ENCODE peak calls at places on chromosome 4, in five cellular contexts. One of them, this sample, is unnamed.

GRCh38 chr4:182091128-182091527 is 152.1 kb upstream of the TENM3 start:
- DNase-seq in GM12864: no peak
- DNase-seq in MM.1S: no peak
- DNase-seq in WERI-Rb-1: no peak
- DNase-seq in upper lobe of right lung: no peak
- DNase-seq in this sample: no peak

GRCh38 chr4:87746001-87746400 is 53.4 kb upstream of the IBSP start:
- DNase-seq in GM12864: no peak
- DNase-seq in MM.1S: no peak
- DNase-seq in WERI-Rb-1: no peak
- DNase-seq in upper lobe of right lung: no peak
- DNase-seq in this sample: no peak

GRCh38 chr4:184417802-184418511 is 56.4 kb downstream of the IRF2 start:
- DNase-seq in GM12864: no peak
- DNase-seq in MM.1S: peak
- DNase-seq in WERI-Rb-1: no peak
- DNase-seq in upper lobe of right lung: no peak
- DNase-seq in this sample: peak

GRCh38 chr4:41297832-41298231 is 41.1 kb downstream of the UCHL1 start:
- DNase-seq in GM12864: no peak
- DNase-seq in MM.1S: no peak
- DNase-seq in WERI-Rb-1: no peak
- DNase-seq in upper lobe of right lung: no peak
- DNase-seq in this sample: no peak

GRCh38 chr4:47882228-47882627 is 32.2 kb downstream of the NFXL1 start:
- DNase-seq in GM12864: no peak
- DNase-seq in MM.1S: no peak
- DNase-seq in WERI-Rb-1: no peak
- DNase-seq in upper lobe of right lung: no peak
- DNase-seq in this sample: no peak

GRCh38 chr4:118076958-118077766 is 42.9 kb downstream of the NDST3 start:
- DNase-seq in GM12864: peak
- DNase-seq in MM.1S: peak
- DNase-seq in WERI-Rb-1: peak
- DNase-seq in upper lobe of right lung: no peak
- DNase-seq in this sample: peak

GRCh38 chr4:65623509-65623908 is 46.8 kb downstream of the EPHA5 start:
- DNase-seq in GM12864: no peak
- DNase-seq in MM.1S: no peak
- DNase-seq in WERI-Rb-1: no peak
- DNase-seq in upper lobe of right lung: no peak
- DNase-seq in this sample: no peak

GRCh38 chr4:168388890-168389289 is 70.3 kb upstream of the DDX60 start:
- DNase-seq in GM12864: no peak
- DNase-seq in MM.1S: no peak
- DNase-seq in WERI-Rb-1: no peak
- DNase-seq in upper lobe of right lung: no peak
- DNase-seq in this sample: no peak

GRCh38 chr4:139746430-139746829 is 80.8 kb downstream of the MGST2 start:
- DNase-seq in GM12864: no peak
- DNase-seq in MM.1S: no peak
- DNase-seq in WERI-Rb-1: peak
- DNase-seq in upper lobe of right lung: no peak
- DNase-seq in this sample: no peak

GRCh38 chr4:155234206-155234605 is 25.8 kb downstream of the NPY2R start:
- DNase-seq in GM12864: no peak
- DNase-seq in MM.1S: no peak
- DNase-seq in WERI-Rb-1: no peak
- DNase-seq in upper lobe of right lung: no peak
- DNase-seq in this sample: no peak

GRCh38 chr4:119104644-119105273 is 30.9 kb upstream of the MYOZ2 start:
- DNase-seq in GM12864: no peak
- DNase-seq in MM.1S: no peak
- DNase-seq in WERI-Rb-1: no peak
- DNase-seq in upper lobe of right lung: no peak
- DNase-seq in this sample: no peak

GRCh38 chr4:80138556-80139538 is 58.5 kb upstream of the PRDM8 start:
- DNase-seq in GM12864: peak
- DNase-seq in MM.1S: peak
- DNase-seq in WERI-Rb-1: no peak
- DNase-seq in upper lobe of right lung: no peak
- DNase-seq in this sample: peak

GRCh38 chr4:93384897-93385296 is 443.7 kb upstream of the ATOH1 start:
- DNase-seq in GM12864: no peak
- DNase-seq in MM.1S: no peak
- DNase-seq in WERI-Rb-1: no peak
- DNase-seq in upper lobe of right lung: no peak
- DNase-seq in this sample: no peak

GRCh38 chr4:12324965-12325364 is 896.3 kb upstream of the HS3ST1 start:
- DNase-seq in GM12864: no peak
- DNase-seq in MM.1S: no peak
- DNase-seq in WERI-Rb-1: no peak
- DNase-seq in upper lobe of right lung: no peak
- DNase-seq in this sample: no peak

GRCh38 chr4:139619644-139620043 is 46.0 kb upstream of the MGST2 start:
- DNase-seq in GM12864: no peak
- DNase-seq in MM.1S: peak
- DNase-seq in WERI-Rb-1: peak
- DNase-seq in upper lobe of right lung: no peak
- DNase-seq in this sample: peak

GRCh38 chr4:144574004-144574403 is 72.0 kb upstream of the HHIP start:
- DNase-seq in GM12864: no peak
- DNase-seq in MM.1S: no peak
- DNase-seq in WERI-Rb-1: no peak
- DNase-seq in upper lobe of right lung: no peak
- DNase-seq in this sample: peak

GRCh38 chr4:175536852-175537453 is 275.1 kb downstream of the GPM6A start:
- DNase-seq in GM12864: no peak
- DNase-seq in MM.1S: peak
- DNase-seq in WERI-Rb-1: no peak
- DNase-seq in upper lobe of right lung: no peak
- DNase-seq in this sample: peak

GRCh38 chr4:79042079-79042674 is 102.9 kb upstream of the PAQR3 start:
- DNase-seq in GM12864: no peak
- DNase-seq in MM.1S: peak
- DNase-seq in WERI-Rb-1: peak
- DNase-seq in upper lobe of right lung: no peak
- DNase-seq in this sample: peak

GRCh38 chr4:48578132-48578964 is 88.3 kb downstream of the ZAR1 start:
- DNase-seq in GM12864: peak
- DNase-seq in MM.1S: peak
- DNase-seq in WERI-Rb-1: peak
- DNase-seq in upper lobe of right lung: no peak
- DNase-seq in this sample: peak

GRCh38 chr4:55318541-55319129 is 27.4 kb upstream of the SRD5A3 start:
- DNase-seq in GM12864: no peak
- DNase-seq in MM.1S: no peak
- DNase-seq in WERI-Rb-1: no peak
- DNase-seq in upper lobe of right lung: no peak
- DNase-seq in this sample: no peak

GRCh38 chr4:105192474-105192873 is 45.8 kb downstream of the TET2 start:
- DNase-seq in GM12864: no peak
- DNase-seq in MM.1S: no peak
- DNase-seq in WERI-Rb-1: no peak
- DNase-seq in upper lobe of right lung: no peak
- DNase-seq in this sample: no peak

GRCh38 chr4:26420903-26421302 is 69.4 kb downstream of the CCKAR start:
- DNase-seq in GM12864: no peak
- DNase-seq in MM.1S: no peak
- DNase-seq in WERI-Rb-1: no peak
- DNase-seq in upper lobe of right lung: no peak
- DNase-seq in this sample: no peak

GRCh38 chr4:141132689-141133145 is 552 bp downstream of the RNF150 start:
- DNase-seq in GM12864: no peak
- DNase-seq in MM.1S: no peak
- DNase-seq in WERI-Rb-1: no peak
- DNase-seq in upper lobe of right lung: peak
- DNase-seq in this sample: no peak

GRCh38 chr4:48262926-48263325 is 6.7 kb downstream of the TEC start:
- DNase-seq in GM12864: no peak
- DNase-seq in MM.1S: no peak
- DNase-seq in WERI-Rb-1: no peak
- DNase-seq in upper lobe of right lung: no peak
- DNase-seq in this sample: no peak

GRCh38 chr4:99968330-99968729 is 18.3 kb upstream of the H2AZ1 start:
- DNase-seq in GM12864: no peak
- DNase-seq in MM.1S: no peak
- DNase-seq in WERI-Rb-1: no peak
- DNase-seq in upper lobe of right lung: no peak
- DNase-seq in this sample: no peak

GRCh38 chr4:107349266-107349665 is 313.2 kb upstream of the DKK2 start:
- DNase-seq in GM12864: no peak
- DNase-seq in MM.1S: no peak
- DNase-seq in WERI-Rb-1: no peak
- DNase-seq in upper lobe of right lung: no peak
- DNase-seq in this sample: no peak

GRCh38 chr4:82852751-82853053 is 38.3 kb downstream of the SEC31A start:
- DNase-seq in GM12864: no peak
- DNase-seq in MM.1S: no peak
- DNase-seq in WERI-Rb-1: peak
- DNase-seq in upper lobe of right lung: no peak
- DNase-seq in this sample: no peak
- TF ChIP-seq CTCF in GM12864: no peak
- TF ChIP-seq CTCF in MM.1S: no peak
- TF ChIP-seq CTCF in WERI-Rb-1: peak
- TF ChIP-seq CTCF in upper lobe of right lung: no peak
- TF ChIP-seq CTCF in this sample: no peak

DNA sequence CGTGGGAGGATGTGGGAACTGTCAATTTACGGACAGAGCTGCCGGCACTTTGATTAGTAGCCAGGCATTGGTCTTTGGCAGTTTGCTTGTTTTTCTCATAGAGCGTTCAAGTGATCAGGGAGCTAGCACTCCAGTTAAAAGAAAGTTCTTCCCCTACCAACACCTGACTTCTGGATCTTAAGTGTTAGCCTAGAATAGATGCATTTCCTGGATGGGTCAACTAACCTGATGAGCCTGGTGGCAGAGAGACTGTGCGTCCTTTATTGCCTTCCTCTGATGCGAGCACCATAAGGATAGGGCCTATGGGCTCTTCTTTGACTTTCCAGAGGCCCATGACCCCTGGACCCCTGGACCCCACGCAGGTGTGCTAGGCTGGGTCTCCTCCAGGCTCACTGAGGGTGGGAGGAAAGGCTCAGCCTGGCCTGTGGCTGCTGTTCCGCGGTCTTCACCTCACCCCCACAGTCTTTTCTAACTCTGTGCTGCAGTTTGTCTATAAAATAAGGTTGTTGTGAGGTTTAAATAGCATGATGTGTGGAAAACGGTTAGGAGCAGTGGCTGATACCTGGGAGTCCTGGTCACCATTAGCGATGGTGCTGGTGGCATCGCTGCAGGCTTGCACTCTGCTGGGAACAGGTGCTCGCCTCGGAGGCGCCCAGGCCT is 6.8 kb downstream of the RGS12 start:
- DNase-seq in GM12864: no peak
- DNase-seq in MM.1S: no peak
- DNase-seq in WERI-Rb-1: no peak
- DNase-seq in upper lobe of right lung: peak
- DNase-seq in this sample: no peak
- H3K4me3 ChIP-seq in GM12864: no peak
- H3K4me3 ChIP-seq in MM.1S: no peak
- H3K4me3 ChIP-seq in WERI-Rb-1: no peak
- H3K4me3 ChIP-seq in upper lobe of right lung: no peak
- H3K4me3 ChIP-seq in this sample: no peak

GRCh38 chr4:125313989-125314602 is 659 bp upstream of the FAT4 start:
- DNase-seq in GM12864: no peak
- DNase-seq in MM.1S: no peak
- DNase-seq in WERI-Rb-1: peak
- DNase-seq in upper lobe of right lung: no peak
- DNase-seq in this sample: no peak

GRCh38 chr4:125316391-125316780 is 1.6 kb downstream of the FAT4 start:
- DNase-seq in GM12864: no peak
- DNase-seq in MM.1S: no peak
- DNase-seq in WERI-Rb-1: peak
- DNase-seq in upper lobe of right lung: peak
- DNase-seq in this sample: no peak

GRCh38 chr4:125315571-125316390 is 1.0 kb downstream of the FAT4 start:
- DNase-seq in GM12864: no peak
- DNase-seq in MM.1S: peak
- DNase-seq in WERI-Rb-1: peak
- DNase-seq in upper lobe of right lung: peak
- DNase-seq in this sample: no peak

GRCh38 chr4:125313497-125313896 is 1.3 kb upstream of the FAT4 start:
- DNase-seq in GM12864: peak
- DNase-seq in MM.1S: peak
- DNase-seq in WERI-Rb-1: peak
- DNase-seq in upper lobe of right lung: no peak
- DNase-seq in this sample: peak

DNA sequence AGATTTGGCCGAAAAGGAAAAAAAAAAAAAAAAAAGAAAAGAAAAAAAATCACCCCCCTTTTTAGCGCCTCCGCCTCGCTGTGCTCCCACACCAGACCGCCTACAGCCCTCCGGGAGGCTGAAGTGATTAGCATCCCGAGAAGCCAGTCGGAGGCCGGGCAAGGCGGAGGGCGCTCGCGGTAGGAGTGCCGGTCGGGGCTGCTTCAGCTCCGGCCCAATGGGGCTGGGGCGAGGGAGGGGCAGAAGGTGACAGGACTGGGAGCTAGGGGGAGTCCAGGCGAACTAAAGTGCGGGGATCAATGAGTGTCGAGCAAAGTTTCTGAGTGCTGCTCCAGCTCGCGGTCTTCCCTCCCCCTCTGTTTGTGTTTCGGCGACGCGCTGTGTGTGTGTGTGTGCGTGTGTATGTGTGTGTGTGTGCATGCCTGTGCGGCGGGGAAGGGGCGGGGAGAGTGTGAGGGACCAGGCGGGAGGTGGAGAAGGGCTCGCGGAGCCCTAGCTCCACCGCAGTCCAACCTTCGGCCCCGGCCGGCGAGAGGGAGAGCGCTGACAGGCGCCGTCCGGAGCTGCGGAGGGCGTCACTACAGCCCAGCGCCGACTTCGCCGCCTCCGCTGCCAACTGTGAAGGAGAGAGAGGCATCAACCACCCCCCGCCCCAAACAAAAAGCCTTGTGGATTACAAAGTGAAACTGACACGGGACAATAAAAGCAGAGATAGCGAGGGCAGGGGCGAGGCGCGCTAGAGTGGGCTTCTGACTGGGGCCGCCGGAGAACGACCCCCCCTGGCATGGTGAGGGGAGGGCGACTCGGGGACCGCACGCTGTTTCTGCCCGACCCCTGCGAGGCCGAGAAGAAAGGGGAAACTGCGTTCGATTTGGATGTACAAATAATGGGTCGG is at the start of gene FAT4:
- DNase-seq in GM12864: peak
- DNase-seq in MM.1S: peak
- DNase-seq in WERI-Rb-1: peak
- DNase-seq in upper lobe of right lung: peak
- DNase-seq in this sample: peak
- TF ChIP-seq CTCF in GM12864: no peak
- TF ChIP-seq CTCF in MM.1S: no peak
- TF ChIP-seq CTCF in WERI-Rb-1: peak
- TF ChIP-seq CTCF in upper lobe of right lung: no peak
- TF ChIP-seq CTCF in this sample: no peak

DNA sequence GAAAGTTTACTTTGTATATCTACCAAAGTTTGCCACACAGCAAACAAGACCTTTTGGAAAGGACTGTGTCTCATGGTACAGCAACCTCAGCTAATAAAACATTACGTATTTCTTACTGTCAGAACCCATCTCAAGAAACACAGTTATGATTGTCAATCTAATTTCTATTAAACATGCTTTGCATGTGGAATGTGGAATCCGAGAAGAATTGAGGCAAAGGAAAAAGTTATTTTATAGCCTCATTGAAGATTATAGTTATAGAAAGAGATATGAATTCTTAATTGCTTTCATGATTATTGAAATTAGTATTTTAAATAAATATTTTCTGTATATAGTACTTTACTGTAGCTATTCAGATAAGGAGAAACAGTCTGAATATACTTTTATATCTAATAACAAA is 5.4 kb downstream of the PCDH7 start:
- DNase-seq in GM12864: no peak
- DNase-seq in MM.1S: no peak
- DNase-seq in WERI-Rb-1: no peak
- DNase-seq in upper lobe of right lung: no peak
- DNase-seq in this sample: no peak
- H3K4me3 ChIP-seq in GM12864: no peak
- H3K4me3 ChIP-seq in MM.1S: no peak
- H3K4me3 ChIP-seq in WERI-Rb-1: no peak
- H3K4me3 ChIP-seq in upper lobe of right lung: peak
- H3K4me3 ChIP-seq in this sample: no peak

This sample was measured in GM12865.